ENCODE peak calls at places on chromosomes 4 and X, in five cellular contexts. One of them, this sample, is unnamed.

GRCh38 chrX:100615015-100615414 is 21.6 kb downstream of the TSPAN6 start:
- DNase-seq in HFF-Myc: peak
- DNase-seq in pancreas: peak
- DNase-seq in astrocyte of the cerebellum: peak
- DNase-seq in naive thymus-derived CD4-positive, alpha-beta T cell: no peak
- DNase-seq in this sample: peak

GRCh38 chr4:38728651-38729141 is 54.1 kb downstream of the TLR10 start:
- DNase-seq in HFF-Myc: no peak
- DNase-seq in pancreas: peak
- DNase-seq in astrocyte of the cerebellum: no peak
- DNase-seq in naive thymus-derived CD4-positive, alpha-beta T cell: no peak
- DNase-seq in this sample: no peak

GRCh38 chr4:47531241-47531953 is 46.3 kb downstream of the ATP10D start:
- DNase-seq in HFF-Myc: peak
- DNase-seq in pancreas: no peak
- DNase-seq in astrocyte of the cerebellum: peak
- DNase-seq in naive thymus-derived CD4-positive, alpha-beta T cell: peak
- DNase-seq in this sample: no peak

GRCh38 chrX:118685393-118685792 is 42.0 kb upstream of the IL13RA1 start:
- DNase-seq in HFF-Myc: no peak
- DNase-seq in pancreas: no peak
- DNase-seq in astrocyte of the cerebellum: no peak
- DNase-seq in naive thymus-derived CD4-positive, alpha-beta T cell: no peak
- DNase-seq in this sample: no peak

GRCh38 chr4:90403781-90404180 is 276.6 kb downstream of the CCSER1 start:
- DNase-seq in HFF-Myc: no peak
- DNase-seq in pancreas: no peak
- DNase-seq in astrocyte of the cerebellum: peak
- DNase-seq in naive thymus-derived CD4-positive, alpha-beta T cell: no peak
- DNase-seq in this sample: no peak

GRCh38 chr4:53676402-53676871 is 85.2 kb upstream of the LNX1 start:
- DNase-seq in HFF-Myc: no peak
- DNase-seq in pancreas: no peak
- DNase-seq in astrocyte of the cerebellum: no peak
- DNase-seq in naive thymus-derived CD4-positive, alpha-beta T cell: no peak
- DNase-seq in this sample: peak

GRCh38 chr4:80197132-80197573 is at the start of gene PRDM8:
- DNase-seq in HFF-Myc: no peak
- DNase-seq in pancreas: no peak
- DNase-seq in astrocyte of the cerebellum: no peak
- DNase-seq in naive thymus-derived CD4-positive, alpha-beta T cell: peak
- DNase-seq in this sample: no peak

GRCh38 chr4:130563185-130563890 is 1467.4 kb downstream of the C4orf33 start:
- DNase-seq in HFF-Myc: no peak
- DNase-seq in pancreas: peak
- DNase-seq in astrocyte of the cerebellum: peak
- DNase-seq in naive thymus-derived CD4-positive, alpha-beta T cell: no peak
- DNase-seq in this sample: peak

GRCh38 chr4:139700568-139700967 is 34.9 kb downstream of the MGST2 start:
- DNase-seq in HFF-Myc: no peak
- DNase-seq in pancreas: no peak
- DNase-seq in astrocyte of the cerebellum: no peak
- DNase-seq in naive thymus-derived CD4-positive, alpha-beta T cell: no peak
- DNase-seq in this sample: no peak

GRCh38 chrX:3549442-3549875 is 164.0 kb downstream of the PRKX start:
- DNase-seq in HFF-Myc: no peak
- DNase-seq in pancreas: peak
- DNase-seq in astrocyte of the cerebellum: no peak
- DNase-seq in naive thymus-derived CD4-positive, alpha-beta T cell: no peak
- DNase-seq in this sample: no peak

GRCh38 chr4:114200026-114200425 is 220.6 kb upstream of the ARSJ start:
- DNase-seq in HFF-Myc: no peak
- DNase-seq in pancreas: peak
- DNase-seq in astrocyte of the cerebellum: no peak
- DNase-seq in naive thymus-derived CD4-positive, alpha-beta T cell: no peak
- DNase-seq in this sample: no peak

GRCh38 chr4:87530868-87531267 is 1.7 kb upstream of the SPARCL1 start:
- DNase-seq in HFF-Myc: no peak
- DNase-seq in pancreas: peak
- DNase-seq in astrocyte of the cerebellum: peak
- DNase-seq in naive thymus-derived CD4-positive, alpha-beta T cell: no peak
- DNase-seq in this sample: no peak

GRCh38 chrX:110081740-110082139 is 78.8 kb downstream of the TMEM164 start:
- DNase-seq in HFF-Myc: no peak
- DNase-seq in pancreas: peak
- DNase-seq in astrocyte of the cerebellum: no peak
- DNase-seq in naive thymus-derived CD4-positive, alpha-beta T cell: no peak
- DNase-seq in this sample: no peak

GRCh38 chrX:35622601-35623000 is 175.5 kb upstream of the MAGEB16 start:
- DNase-seq in HFF-Myc: no peak
- DNase-seq in pancreas: no peak
- DNase-seq in astrocyte of the cerebellum: no peak
- DNase-seq in naive thymus-derived CD4-positive, alpha-beta T cell: no peak
- DNase-seq in this sample: no peak

GRCh38 chr4:85866508-85866907 is 391.6 kb downstream of the ARHGAP24 start:
- DNase-seq in HFF-Myc: no peak
- DNase-seq in pancreas: no peak
- DNase-seq in astrocyte of the cerebellum: no peak
- DNase-seq in naive thymus-derived CD4-positive, alpha-beta T cell: no peak
- DNase-seq in this sample: no peak

GRCh38 chr4:5893013-5893580 is at the start of gene CRMP1:
- DNase-seq in HFF-Myc: no peak
- DNase-seq in pancreas: no peak
- DNase-seq in astrocyte of the cerebellum: no peak
- DNase-seq in naive thymus-derived CD4-positive, alpha-beta T cell: no peak
- DNase-seq in this sample: no peak
- H3K4me3 ChIP-seq in HFF-Myc: no peak
- H3K4me3 ChIP-seq in pancreas: no peak
- H3K4me3 ChIP-seq in astrocyte of the cerebellum: no peak
- H3K4me3 ChIP-seq in naive thymus-derived CD4-positive, alpha-beta T cell: no peak
- H3K4me3 ChIP-seq in this sample: no peak

DNA sequence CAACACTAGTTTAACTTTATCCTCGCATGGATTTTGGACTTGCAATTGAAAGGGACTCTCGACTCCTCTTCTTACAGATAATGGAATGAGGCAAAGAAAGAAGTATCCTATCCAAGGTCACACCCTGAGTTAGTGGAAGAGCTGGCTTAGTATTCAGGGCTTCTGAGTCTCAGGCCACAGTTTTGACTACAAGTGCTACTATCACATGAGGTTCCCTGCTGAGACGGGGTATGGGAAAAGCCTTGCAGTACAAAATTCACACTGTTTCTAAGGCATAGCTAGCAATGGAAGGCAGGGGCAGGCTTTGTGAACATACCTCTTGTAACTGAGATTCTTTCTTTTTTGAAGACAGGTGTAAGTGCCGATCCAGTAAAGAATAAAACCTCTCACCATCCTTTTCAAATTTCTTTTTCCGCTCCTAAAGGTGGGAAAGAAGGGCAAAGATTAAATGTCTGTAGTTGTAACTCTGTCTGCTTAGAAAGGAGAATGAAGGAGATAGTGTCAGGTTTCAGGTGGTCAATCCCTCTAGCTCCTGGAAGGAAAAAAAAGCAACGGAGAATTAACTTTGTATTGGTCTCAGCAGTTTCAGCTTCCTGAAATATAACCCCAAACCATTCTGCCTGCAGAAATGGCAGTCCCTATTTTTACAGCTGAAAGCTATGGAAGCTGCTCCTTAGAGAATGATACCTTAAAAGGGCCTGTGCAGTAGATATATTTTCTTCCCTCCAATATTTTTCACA is 199.0 kb downstream of the OPHN1 start:
- DNase-seq in HFF-Myc: no peak
- DNase-seq in pancreas: no peak
- DNase-seq in astrocyte of the cerebellum: no peak
- DNase-seq in naive thymus-derived CD4-positive, alpha-beta T cell: no peak
- DNase-seq in this sample: no peak
- H3K4me3 ChIP-seq in HFF-Myc: no peak
- H3K4me3 ChIP-seq in pancreas: no peak
- H3K4me3 ChIP-seq in astrocyte of the cerebellum: no peak
- H3K4me3 ChIP-seq in naive thymus-derived CD4-positive, alpha-beta T cell: no peak
- H3K4me3 ChIP-seq in this sample: no peak

GRCh38 chr4:10063544-10064300 is 42.4 kb upstream of the SLC2A9 start:
- DNase-seq in HFF-Myc: peak
- DNase-seq in pancreas: peak
- DNase-seq in astrocyte of the cerebellum: peak
- DNase-seq in naive thymus-derived CD4-positive, alpha-beta T cell: no peak
- DNase-seq in this sample: peak
- H3K4me3 ChIP-seq in HFF-Myc: no peak
- H3K4me3 ChIP-seq in pancreas: no peak
- H3K4me3 ChIP-seq in astrocyte of the cerebellum: no peak
- H3K4me3 ChIP-seq in naive thymus-derived CD4-positive, alpha-beta T cell: no peak
- H3K4me3 ChIP-seq in this sample: no peak

GRCh38 chr4:663438-664428 is 10.3 kb downstream of the ATP5ME start:
- DNase-seq in HFF-Myc: no peak
- DNase-seq in pancreas: no peak
- DNase-seq in astrocyte of the cerebellum: no peak
- DNase-seq in naive thymus-derived CD4-positive, alpha-beta T cell: peak
- DNase-seq in this sample: no peak
- H3K4me3 ChIP-seq in HFF-Myc: peak
- H3K4me3 ChIP-seq in pancreas: peak
- H3K4me3 ChIP-seq in astrocyte of the cerebellum: peak
- H3K4me3 ChIP-seq in naive thymus-derived CD4-positive, alpha-beta T cell: peak
- H3K4me3 ChIP-seq in this sample: peak

GRCh38 chrX:154981116-154981411 is 41.5 kb downstream of the F8 start:
- DNase-seq in HFF-Myc: no peak
- DNase-seq in pancreas: no peak
- DNase-seq in astrocyte of the cerebellum: no peak
- DNase-seq in naive thymus-derived CD4-positive, alpha-beta T cell: no peak
- DNase-seq in this sample: no peak
- H3K4me3 ChIP-seq in HFF-Myc: no peak
- H3K4me3 ChIP-seq in pancreas: no peak
- H3K4me3 ChIP-seq in astrocyte of the cerebellum: no peak
- H3K4me3 ChIP-seq in naive thymus-derived CD4-positive, alpha-beta T cell: peak
- H3K4me3 ChIP-seq in this sample: no peak

GRCh38 chr4:184328022-184328736 is 110.5 kb upstream of the ENPP6 start:
- DNase-seq in HFF-Myc: no peak
- DNase-seq in pancreas: no peak
- DNase-seq in astrocyte of the cerebellum: no peak
- DNase-seq in naive thymus-derived CD4-positive, alpha-beta T cell: no peak
- DNase-seq in this sample: no peak
- H3K4me3 ChIP-seq in HFF-Myc: no peak
- H3K4me3 ChIP-seq in pancreas: no peak
- H3K4me3 ChIP-seq in astrocyte of the cerebellum: no peak
- H3K4me3 ChIP-seq in naive thymus-derived CD4-positive, alpha-beta T cell: no peak
- H3K4me3 ChIP-seq in this sample: no peak

GRCh38 chr4:186134254-186134653 is 29.8 kb downstream of the FAM149A start:
- DNase-seq in HFF-Myc: no peak
- DNase-seq in pancreas: no peak
- DNase-seq in astrocyte of the cerebellum: no peak
- DNase-seq in naive thymus-derived CD4-positive, alpha-beta T cell: no peak
- DNase-seq in this sample: no peak

GRCh38 chr4:186131935-186132334 is 27.4 kb downstream of the FAM149A start:
- DNase-seq in HFF-Myc: no peak
- DNase-seq in pancreas: no peak
- DNase-seq in astrocyte of the cerebellum: no peak
- DNase-seq in naive thymus-derived CD4-positive, alpha-beta T cell: no peak
- DNase-seq in this sample: no peak

GRCh38 chr4:186132577-186133277 is 28.2 kb downstream of the FAM149A start:
- DNase-seq in HFF-Myc: no peak
- DNase-seq in pancreas: no peak
- DNase-seq in astrocyte of the cerebellum: peak
- DNase-seq in naive thymus-derived CD4-positive, alpha-beta T cell: no peak
- DNase-seq in this sample: no peak

GRCh38 chr4:186137193-186137792 is 32.8 kb downstream of the FAM149A start:
- DNase-seq in HFF-Myc: no peak
- DNase-seq in pancreas: no peak
- DNase-seq in astrocyte of the cerebellum: no peak
- DNase-seq in naive thymus-derived CD4-positive, alpha-beta T cell: no peak
- DNase-seq in this sample: no peak
- H3K4me3 ChIP-seq in HFF-Myc: no peak
- H3K4me3 ChIP-seq in pancreas: no peak
- H3K4me3 ChIP-seq in astrocyte of the cerebellum: no peak
- H3K4me3 ChIP-seq in naive thymus-derived CD4-positive, alpha-beta T cell: no peak
- H3K4me3 ChIP-seq in this sample: no peak

GRCh38 chr4:168734703-168735688 is 238.1 kb downstream of the PALLD start:
- DNase-seq in HFF-Myc: no peak
- DNase-seq in pancreas: no peak
- DNase-seq in astrocyte of the cerebellum: no peak
- DNase-seq in naive thymus-derived CD4-positive, alpha-beta T cell: no peak
- DNase-seq in this sample: no peak
- H3K4me3 ChIP-seq in HFF-Myc: no peak
- H3K4me3 ChIP-seq in pancreas: no peak
- H3K4me3 ChIP-seq in astrocyte of the cerebellum: no peak
- H3K4me3 ChIP-seq in naive thymus-derived CD4-positive, alpha-beta T cell: no peak
- H3K4me3 ChIP-seq in this sample: no peak

GRCh38 chr4:1350169-1350520 is 3.1 kb downstream of the UVSSA start:
- DNase-seq in HFF-Myc: no peak
- DNase-seq in pancreas: no peak
- DNase-seq in astrocyte of the cerebellum: no peak
- DNase-seq in naive thymus-derived CD4-positive, alpha-beta T cell: no peak
- DNase-seq in this sample: no peak

GRCh38 chr4:1348014-1348513 is 1.1 kb downstream of the UVSSA start:
- DNase-seq in HFF-Myc: no peak
- DNase-seq in pancreas: no peak
- DNase-seq in astrocyte of the cerebellum: no peak
- DNase-seq in naive thymus-derived CD4-positive, alpha-beta T cell: no peak
- DNase-seq in this sample: no peak

GRCh38 chr4:1349359-1350168 is 2.6 kb downstream of the UVSSA start:
- DNase-seq in HFF-Myc: no peak
- DNase-seq in pancreas: no peak
- DNase-seq in astrocyte of the cerebellum: no peak
- DNase-seq in naive thymus-derived CD4-positive, alpha-beta T cell: no peak
- DNase-seq in this sample: no peak

GRCh38 chr4:1347410-1347864 is 429 bp downstream of the UVSSA start:
- DNase-seq in HFF-Myc: peak
- DNase-seq in pancreas: peak
- DNase-seq in astrocyte of the cerebellum: peak
- DNase-seq in naive thymus-derived CD4-positive, alpha-beta T cell: no peak
- DNase-seq in this sample: no peak

GRCh38 chr4:1348746-1349145 is 1.7 kb downstream of the UVSSA start:
- DNase-seq in HFF-Myc: no peak
- DNase-seq in pancreas: no peak
- DNase-seq in astrocyte of the cerebellum: no peak
- DNase-seq in naive thymus-derived CD4-positive, alpha-beta T cell: no peak
- DNase-seq in this sample: no peak
- H3K4me3 ChIP-seq in HFF-Myc: no peak
- H3K4me3 ChIP-seq in pancreas: no peak
- H3K4me3 ChIP-seq in astrocyte of the cerebellum: no peak
- H3K4me3 ChIP-seq in naive thymus-derived CD4-positive, alpha-beta T cell: no peak
- H3K4me3 ChIP-seq in this sample: no peak